ENCODE peak calls at places on chromosomes 7 and 10, in seven cellular contexts. Q, H, Y, U, J, P and L are unnamed samples.

GRCh38 chr10:25831138-25831537 is 102.9 kb upstream of the MYO3A start:
- DNase-seq in P (no peak), U (no peak), Q (no peak), J (no peak), H (no peak), Y (no peak), L (no peak)

GRCh38 chr10:3527144-3527543 is 257.9 kb downstream of the KLF6 start:
- DNase-seq in H (no peak), Q (no peak), P (no peak), Y (no peak), U (no peak), J (no peak), L (no peak)

GRCh38 chr10:86282664-86283465 is 83.7 kb downstream of the GRID1 start:
- DNase-seq in Y (no peak), U (no peak), H (no peak), Q (no peak), J (no peak), P (no peak), L (no peak)

GRCh38 chr7:130210181-130210935 is 2.7 kb downstream of the SSMEM1 start:
- DNase-seq in U (no peak), H (peak; percentile 13), Q (no peak), Y (no peak), P (no peak), J (no peak), L (no peak)

GRCh38 chr10:69888882-69889584 is 87.3 kb downstream of the COL13A1 start:
- DNase-seq in U (no peak), H (no peak), Y (no peak), J (no peak), P (no peak), Q (no peak), L (no peak)

GRCh38 chr10:95246582-95247051 is 44.2 kb downstream of the PDLIM1 start:
- DNase-seq in P (no peak), Y (peak; percentile 80), J (no peak), Q (no peak), U (peak; percentile 59), H (peak; percentile 62), L (peak; percentile 96)

GRCh38 chr7:101935521-101936141 is 118.2 kb downstream of the CUX1 start:
- DNase-seq in H (no peak), P (no peak), Q (no peak), U (no peak), Y (no peak), J (no peak), L (no peak)

GRCh38 chr7:130369110-130369711 is 11.1 kb upstream of the CPA1 start:
- DNase-seq in J (peak; percentile 72), Q (no peak), H (peak; percentile 69), Y (peak; percentile 22), U (no peak), P (no peak), L (no peak)

GRCh38 chr10:132698761-132699391 is 87.1 kb downstream of the NKX6-2 start:
- DNase-seq in P (no peak), J (no peak), Q (no peak), U (no peak), Y (no peak), H (no peak), L (no peak)

GRCh38 chr7:34260282-34260681 is 354.9 kb downstream of the BMPER start:
- DNase-seq in H (no peak), U (no peak), Y (peak; percentile 80), J (peak; percentile 8), P (no peak), Q (no peak), L (no peak)

GRCh38 chr7:111459757-111460280 is 102.5 kb downstream of the IMMP2L start:
- DNase-seq in P (no peak), J (no peak), U (peak; percentile 47), H (no peak), Q (no peak), Y (no peak), L (no peak)

GRCh38 chr10:109852004-109852717 is 71.2 kb downstream of the XPNPEP1 start:
- DNase-seq in J (peak; percentile 21), U (peak; percentile 54), Y (peak; percentile 72), P (peak; percentile 51), Q (no peak), H (peak; percentile 50), L (peak; percentile 88)

GRCh38 chr7:93249749-93250148 is 17.6 kb downstream of the VPS50 start:
- DNase-seq in U (no peak), J (no peak), H (no peak), Q (no peak), P (no peak), Y (no peak), L (peak; percentile 47)

GRCh38 chr7:132275384-132275783 is 300.9 kb downstream of the PLXNA4 start:
- DNase-seq in J (no peak), Q (no peak), P (no peak), Y (no peak), U (no peak), H (no peak), L (peak; percentile 11)

GRCh38 chr7:8638076-8638475 is 204.7 kb downstream of the NXPH1 start:
- DNase-seq in P (no peak), Y (no peak), Q (no peak), H (no peak), J (no peak), U (no peak), L (no peak)

GRCh38 chr10:18214692-18215563 is 74.7 kb downstream of the CACNB2 start:
- DNase-seq in Q (no peak), H (peak; percentile 16), Y (peak; percentile 51), P (peak; percentile 24), J (no peak), U (peak; percentile 50), L (peak; percentile 70)

GRCh38 chr10:13527864-13528137 is 1.0 kb downstream of the BEND7 start:
- DNase-seq in Q (no peak), Y (no peak), H (no peak), P (no peak), J (no peak), U (no peak), L (no peak)

GRCh38 chr7:66379761-66380160 is 174.6 kb downstream of the TPST1 start:
- DNase-seq in J (no peak), P (no peak), Y (no peak), H (no peak), Q (no peak), U (no peak), L (no peak)

GRCh38 chr10:36253731-36254130 is 611.6 kb upstream of the FZD8 start:
- DNase-seq in Q (no peak), J (no peak), Y (no peak), U (no peak), H (no peak), P (no peak), L (no peak)

GRCh38 chr7:16055263-16055976 is 365.9 kb downstream of the CRPPA start:
- DNase-seq in U (no peak), J (no peak), Y (peak; percentile 1), Q (no peak), H (no peak), P (no peak), L (no peak)
- TF ChIP-seq REST in U (no peak), J (no peak), Y (no peak), Q (no peak), H (no peak), P (no peak), L (no peak)

GRCh38 chr10:127907411-127908105 is 655 bp downstream of the PTPRE start:
- DNase-seq in P (no peak), Y (no peak), J (no peak), U (no peak), Q (no peak), H (no peak), L (peak; percentile 39)

GRCh38 chr10:127904931-127905622 is 1.8 kb upstream of the PTPRE start:
- DNase-seq in U (no peak), Q (no peak), H (no peak), J (no peak), P (no peak), Y (no peak), L (no peak)

GRCh38 chr10:127905623-127906261 is 1.2 kb upstream of the PTPRE start:
- DNase-seq in J (no peak), Y (no peak), U (no peak), Q (no peak), H (no peak), P (no peak), L (no peak)

GRCh38 chr10:127908106-127908957 is 1.4 kb downstream of the PTPRE start:
- DNase-seq in H (peak; percentile 23), Q (no peak), J (no peak), P (no peak), Y (no peak), U (no peak), L (no peak)

DNA sequence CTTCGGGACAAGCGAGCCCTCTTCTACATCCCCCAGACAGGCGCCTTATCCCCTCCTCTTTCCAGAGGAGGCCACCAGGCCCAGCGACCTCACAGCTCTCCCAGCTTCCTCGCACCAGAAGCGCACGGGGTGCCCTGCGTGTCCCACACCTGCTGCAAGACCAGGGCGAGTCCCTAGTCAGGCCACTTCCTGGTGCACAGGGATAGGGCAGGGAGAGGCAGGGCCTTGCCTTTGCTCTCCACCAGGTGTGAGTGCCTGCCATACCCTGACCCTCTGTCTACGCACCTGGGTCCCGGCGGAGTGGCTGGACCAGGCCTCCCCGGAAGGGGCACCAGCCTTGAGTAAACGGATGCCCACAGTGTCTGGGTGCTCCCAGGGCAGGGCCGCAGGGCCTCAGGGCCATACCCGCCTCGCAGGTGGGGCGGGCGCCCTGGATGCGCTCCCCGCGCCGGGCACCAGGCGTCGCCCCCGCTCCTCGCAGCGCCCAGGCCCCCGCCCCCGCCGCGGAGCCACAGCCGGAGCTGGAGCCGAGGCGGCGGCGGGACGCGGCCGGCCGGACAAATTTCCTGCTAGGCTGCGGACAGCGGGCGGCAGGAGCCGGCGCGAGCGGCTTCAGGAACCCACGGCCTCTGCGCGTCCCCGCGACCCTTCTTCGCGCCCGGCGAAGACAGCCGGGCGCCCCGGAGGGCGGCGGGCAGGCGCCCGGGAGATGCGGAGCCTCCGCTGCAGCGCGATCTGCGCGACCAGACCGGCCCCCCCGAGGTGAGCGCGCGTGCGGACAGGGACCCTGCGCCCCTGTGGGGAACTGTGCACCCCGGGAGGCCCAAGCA is at the start of gene PTPRE:
- DNase-seq in H (no peak), P (no peak), Q (no peak), U (peak; percentile 51), Y (peak; percentile 44), J (no peak), L (peak; percentile 83)
- TF ChIP-seq CTCF in H (peak; percentile 60), P (peak; percentile 99), Q (peak; percentile 45), U (peak; percentile 53), Y (peak; percentile 88), J (peak; percentile 22), L (peak; percentile 70)

GRCh38 chr10:1048349-1048731 is 579 bp downstream of the IDI1 start:
- DNase-seq in Y (peak; percentile 33), P (no peak), H (peak; percentile 9), J (no peak), U (no peak), Q (no peak), L (no peak)
- TF ChIP-seq REST in Y (no peak), P (no peak), H (no peak), J (no peak), U (no peak), Q (no peak), L (no peak)

GRCh38 chr10:85111271-85111670 is 782.9 kb downstream of the CCSER2 start:
- DNase-seq in J (no peak), Y (no peak), P (no peak), Q (no peak), U (no peak), H (no peak), L (no peak)

GRCh38 chr10:85100495-85100894 is 772.1 kb downstream of the CCSER2 start:
- DNase-seq in H (no peak), Y (no peak), U (no peak), P (no peak), Q (no peak), J (no peak), L (no peak)

DNA sequence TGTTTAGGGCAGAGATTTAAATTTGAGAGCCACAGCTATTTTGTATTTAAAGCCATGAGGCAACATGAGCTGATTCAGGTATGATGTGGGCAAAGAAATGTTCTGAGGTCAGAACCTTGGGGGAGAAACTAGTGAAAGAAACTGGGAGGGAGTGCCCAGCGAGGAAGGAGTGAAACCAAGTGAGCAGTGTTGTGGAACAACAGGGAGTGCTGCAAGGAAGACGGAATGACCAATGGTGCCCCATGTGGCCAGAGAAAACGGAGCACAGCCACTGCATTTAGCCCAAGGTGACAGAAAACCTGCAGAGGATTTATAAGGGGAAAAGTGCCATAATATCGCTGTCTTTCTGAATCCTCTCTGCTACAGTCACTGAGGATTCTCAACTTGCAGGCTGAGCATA is 777.2 kb downstream of the CCSER2 start:
- DNase-seq in Y (peak; percentile 5), H (no peak), P (no peak), U (no peak), J (no peak), Q (no peak), L (peak; percentile 41)
- TF ChIP-seq CTCF in Y (no peak), H (peak; percentile 13), P (peak; percentile 43), U (no peak), J (no peak), Q (no peak), L (peak; percentile 28)